ENCODE peak calls at places on chromosomes 13 and 19, in six cellular contexts. T is neural progenitor cell, X is fibroblast of the aortic adventitia, B is coronary artery, H is AG09309, D is ovary. S is an unnamed sample.
A peak's percentile ranks its signal among the peaks of the same experiment; 100 is the strongest.

GRCh38 chr19:19081642-19082151 is 17.9 kb downstream of the SLC25A42 start:
- DNase-seq in B (no peak), H (no peak), T (no peak), D (no peak), X (peak; percentile 21), S (no peak)

GRCh38 chr19:58181902-58182576 is 822 bp upstream of the ZNF274 start:
- DNase-seq in H (no peak), T (peak; percentile 47), X (peak; percentile 17), B (peak; percentile 57), D (peak; percentile 36), S (peak; percentile 61)

GRCh38 chr13:96651598-96651997 is 342.7 kb downstream of the OXGR1 start:
- DNase-seq in D (no peak), X (no peak), B (no peak), H (no peak), T (no peak), S (no peak)

GRCh38 chr13:73938375-73939070 is 195.7 kb downstream of the KLF12 start:
- DNase-seq in T (no peak), D (no peak), B (no peak), H (peak; percentile 76), X (peak; percentile 82), S (no peak)

GRCh38 chr13:64746845-64747244 is 2483.3 kb downstream of the PCDH9 start:
- DNase-seq in X (no peak), T (no peak), B (no peak), H (no peak), D (no peak), S (no peak)

GRCh38 chr13:30125422-30126073 is 181.8 kb downstream of the KATNAL1 start:
- DNase-seq in X (peak; percentile 96), H (peak; percentile 95), D (peak; percentile 66), T (no peak), B (no peak), S (no peak)

GRCh38 chr19:42154471-42155323 is 22.5 kb upstream of the POU2F2 start:
- DNase-seq in B (no peak), T (no peak), H (no peak), X (no peak), D (no peak), S (no peak)

GRCh38 chr19:8071912-8072311 is 19.4 kb downstream of the CCL25 start:
- DNase-seq in B (no peak), T (no peak), D (no peak), X (no peak), H (no peak), S (no peak)

GRCh38 chr13:83877901-83878300 is 4.4 kb downstream of the SLITRK1 start:
- DNase-seq in H (no peak), D (no peak), X (no peak), B (no peak), T (peak; percentile 73), S (no peak)

GRCh38 chr13:112873851-112874750 is 94.9 kb upstream of the MCF2L start:
- DNase-seq in H (no peak), B (peak; percentile 80), D (peak; percentile 69), T (peak; percentile 88), X (peak; percentile 65), S (peak; percentile 65)

GRCh38 chr13:31223640-31224039 is 23.9 kb downstream of the B3GLCT start:
- DNase-seq in D (no peak), T (no peak), H (no peak), X (no peak), B (no peak), S (no peak)

GRCh38 chr19:38401148-38401547 is 1.7 kb upstream of the FAM98C start:
- DNase-seq in B (no peak), H (no peak), T (no peak), X (no peak), D (no peak), S (no peak)

GRCh38 chr13:74889321-74889720 is 592.6 kb downstream of the TBC1D4 start:
- DNase-seq in T (no peak), D (no peak), B (no peak), H (no peak), X (peak; percentile 8), S (no peak)

GRCh38 chr19:32824136-32824835 is 45.3 kb downstream of the SLC7A9 start:
- DNase-seq in B (no peak), D (no peak), T (peak; percentile 36), H (no peak), X (no peak), S (no peak)

GRCh38 chr13:86403213-86403612 is 604.0 kb upstream of the SLITRK6 start:
- DNase-seq in H (no peak), D (no peak), B (no peak), X (no peak), T (no peak), S (no peak)

GRCh38 chr13:106348032-106348431 is 187.4 kb downstream of the EFNB2 start:
- DNase-seq in B (no peak), X (peak; percentile 13), H (no peak), D (no peak), T (peak; percentile 33), S (no peak)

GRCh38 chr13:29923554-29924481 is 73.4 kb upstream of the UBL3 start:
- DNase-seq in D (peak; percentile 65), H (peak; percentile 96), X (peak; percentile 99), B (peak; percentile 93), T (peak; percentile 58), S (peak; percentile 62)

GRCh38 chr19:44611812-44612295 is 1.5 kb upstream of the IGSF23 start:
- DNase-seq in X (no peak), T (no peak), B (no peak), H (no peak), D (no peak), S (no peak)

GRCh38 chr13:79709526-79709925 is 228.6 kb downstream of the NDFIP2 start:
- DNase-seq in B (no peak), X (peak; percentile 48), D (no peak), H (peak; percentile 7), T (no peak), S (no peak)

GRCh38 chr19:47470447-47471195 is 1.1 kb downstream of the SLC8A2 start:
- DNase-seq in X (no peak), H (no peak), T (no peak), D (no peak), B (no peak), S (no peak)

GRCh38 chr13:95924389-95924994 is 128.7 kb downstream of the UGGT2 start:
- DNase-seq in T (no peak), H (peak; percentile 89), X (peak; percentile 80), B (no peak), D (no peak), S (no peak)

GRCh38 chr19:11927227-11927626 is 2.3 kb downstream of the ZNF700 start:
- DNase-seq in B (no peak), H (no peak), T (no peak), X (no peak), D (no peak), S (no peak)

GRCh38 chr13:41995946-41996345 is 35.0 kb upstream of the VWA8 start:
- DNase-seq in D (no peak), B (no peak), H (peak; percentile 11), T (no peak), X (peak; percentile 58), S (no peak)

GRCh38 chr13:78621086-78621485 is 17.7 kb upstream of the POU4F1 start:
- DNase-seq in B (no peak), X (no peak), D (no peak), H (no peak), T (no peak), S (no peak)

GRCh38 chr13:70523622-70524021 is 415.4 kb upstream of the KLHL1 start:
- DNase-seq in T (no peak), H (no peak), X (no peak), B (no peak), D (no peak), S (no peak)

GRCh38 chr13:40271931-40272775 is 394.3 kb downstream of the FOXO1 start:
- DNase-seq in D (peak; percentile 86), B (peak; percentile 91), T (no peak), X (peak; percentile 97), H (peak; percentile 83), S (no peak)

GRCh38 chr19:29810504-29810871 is 1.3 kb upstream of the CCNE1 start:
- DNase-seq in B (no peak), H (no peak), X (no peak), T (no peak), D (peak; percentile 17), S (no peak)

GRCh38 chr13:110116072-110116487 is 190.9 kb downstream of the COL4A1 start:
- DNase-seq in T (peak; percentile 86), X (peak; percentile 60), H (no peak), D (no peak), B (peak; percentile 68), S (peak; percentile 34)

GRCh38 chr13:27194895-27195764 is 23.5 kb upstream of the USP12 start:
- DNase-seq in D (no peak), B (no peak), T (peak; percentile 20), H (peak; percentile 69), X (peak; percentile 94), S (no peak)

GRCh38 chr19:53467503-53468262 is at the start of gene ZNF813:
- DNase-seq in T (peak; percentile 97), X (peak; percentile 79), B (peak; percentile 94), H (peak; percentile 31), D (peak; percentile 93), S (peak; percentile 92)
- TF ChIP-seq CTCF in T (no peak), X (no peak), B (no peak), H (no peak), D (no peak), S (no peak)

GRCh38 chr13:72648513-72649065 is 78.8 kb downstream of the MZT1 start:
- DNase-seq in T (peak; percentile 46), D (no peak), H (no peak), B (no peak), X (no peak), S (no peak)
- TF ChIP-seq CTCF in T (peak; percentile 63), D (no peak), H (no peak), B (no peak), X (no peak), S (no peak)

GRCh38 chr19:10565028-10565566 is 713 bp downstream of the KRI1 start:
- DNase-seq in D (peak; percentile 42), B (peak; percentile 76), X (no peak), T (peak; percentile 81), H (no peak), S (no peak)
- TF ChIP-seq CTCF in D (no peak), B (no peak), X (peak; percentile 20), T (peak; percentile 43), H (peak; percentile 34), S (no peak)

DNA sequence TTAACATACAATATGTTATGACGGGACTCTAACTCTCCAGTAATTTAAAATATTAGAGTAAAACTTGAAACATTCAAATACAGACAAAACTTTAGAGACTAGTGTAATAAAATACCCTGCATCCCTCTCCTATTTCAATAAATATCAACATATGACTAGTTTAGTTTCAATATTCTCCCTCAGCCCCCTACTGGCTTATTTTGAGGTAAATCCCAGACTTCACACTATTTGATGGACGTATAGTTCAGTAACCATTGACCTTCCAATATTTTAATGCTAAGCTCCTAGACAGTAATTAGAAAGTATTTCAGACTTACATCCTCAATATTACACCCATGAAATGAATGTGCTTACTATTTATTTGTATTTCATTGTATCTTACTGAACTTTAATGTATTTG is 180.7 kb upstream of the STARD13 start:
- DNase-seq in H (no peak), X (no peak), B (no peak), D (no peak), T (no peak), S (no peak)
- TF ChIP-seq CTCF in H (no peak), X (no peak), B (no peak), D (no peak), T (no peak), S (no peak)